ENCODE peak calls at places on chromosomes 12 and 14, in nine cellular contexts. V, L, E, D, H, B, R, K and F are unnamed samples.
A peak's percentile ranks its signal among the peaks of the same experiment; 100 is the strongest.

GRCh38 chr12:64665506-64665905 is 55.2 kb downstream of the RASSF3 start:
- DNase-seq in V (no peak), L (no peak), E (no peak), D (peak; percentile 80), H (no peak), B (peak; percentile 68), R (no peak), K (no peak), F (no peak)

GRCh38 chr14:103839569-103839968 is 7.8 kb downstream of the PPP1R13B start:
- DNase-seq in V (no peak), L (no peak), E (no peak), D (no peak), H (no peak), B (no peak), R (no peak), K (no peak), F (no peak)

GRCh38 chr14:104742586-104743455 is 10.1 kb upstream of the SIVA1 start:
- DNase-seq in V (no peak), L (no peak), E (no peak), D (no peak), H (no peak), B (no peak), R (no peak), K (no peak), F (no peak)

GRCh38 chr12:115257791-115258190 is 573.8 kb upstream of the TBX3 start:
- DNase-seq in V (no peak), L (no peak), E (no peak), D (no peak), H (no peak), B (no peak), R (no peak), K (no peak), F (peak; percentile 95)

GRCh38 chr14:39366460-39367386 is 65.5 kb downstream of the FBXO33 start:
- DNase-seq in V (no peak), L (no peak), E (no peak), D (peak; percentile 55), H (no peak), B (no peak), R (no peak), K (no peak), F (no peak)

GRCh38 chr12:113867258-113867657 is 98.9 kb downstream of the RBM19 start:
- DNase-seq in V (no peak), L (no peak), E (peak; percentile 20), D (peak; percentile 86), H (no peak), B (no peak), R (no peak), K (no peak), F (no peak)

GRCh38 chr14:60490270-60490669 is 4.4 kb upstream of the C14orf39 start:
- DNase-seq in V (no peak), L (no peak), E (no peak), D (no peak), H (no peak), B (no peak), R (no peak), K (no peak), F (no peak)

GRCh38 chr12:124804011-124804621 is 59.5 kb downstream of the SCARB1 start:
- DNase-seq in V (no peak), L (peak; percentile 82), E (peak; percentile 44), D (peak; percentile 84), H (peak; percentile 67), B (peak; percentile 24), R (no peak), K (no peak), F (no peak)

GRCh38 chr14:24053548-24054323 is 1.9 kb downstream of the CARMIL3 start:
- DNase-seq in V (no peak), L (no peak), E (no peak), D (peak; percentile 40), H (no peak), B (no peak), R (no peak), K (no peak), F (no peak)

GRCh38 chr14:75456069-75457023 is 28.5 kb downstream of the JDP2 start:
- DNase-seq in V (no peak), L (no peak), E (no peak), D (peak; percentile 42), H (no peak), B (no peak), R (no peak), K (no peak), F (no peak)

GRCh38 chr12:6825398-6826124 is 2.6 kb upstream of the P3H3 start:
- DNase-seq in V (peak; percentile 77), L (peak; percentile 75), E (peak; percentile 92), D (peak; percentile 98), H (peak; percentile 85), B (peak; percentile 87), R (peak; percentile 73), K (peak; percentile 87), F (peak; percentile 54)

GRCh38 chr12:40314927-40315326 is 90.1 kb downstream of the LRRK2 start:
- DNase-seq in V (no peak), L (no peak), E (no peak), D (no peak), H (no peak), B (no peak), R (no peak), K (no peak), F (no peak)

GRCh38 chr12:16062611-16063010 is 151.5 kb downstream of the DERA start:
- DNase-seq in V (no peak), L (no peak), E (no peak), D (no peak), H (no peak), B (no peak), R (no peak), K (no peak), F (no peak)

GRCh38 chr14:44589180-44589579 is 82.1 kb upstream of the FSCB start:
- DNase-seq in V (no peak), L (no peak), E (no peak), D (no peak), H (no peak), B (no peak), R (no peak), K (no peak), F (peak; percentile 11)

GRCh38 chr12:1355396-1355795 is 239.0 kb downstream of the FBXL14 start:
- DNase-seq in V (no peak), L (no peak), E (no peak), D (no peak), H (no peak), B (no peak), R (no peak), K (no peak), F (no peak)

GRCh38 chr14:75535164-75535898 is 13.1 kb downstream of the BATF start:
- DNase-seq in V (no peak), L (no peak), E (no peak), D (no peak), H (no peak), B (no peak), R (no peak), K (no peak), F (no peak)

DNA sequence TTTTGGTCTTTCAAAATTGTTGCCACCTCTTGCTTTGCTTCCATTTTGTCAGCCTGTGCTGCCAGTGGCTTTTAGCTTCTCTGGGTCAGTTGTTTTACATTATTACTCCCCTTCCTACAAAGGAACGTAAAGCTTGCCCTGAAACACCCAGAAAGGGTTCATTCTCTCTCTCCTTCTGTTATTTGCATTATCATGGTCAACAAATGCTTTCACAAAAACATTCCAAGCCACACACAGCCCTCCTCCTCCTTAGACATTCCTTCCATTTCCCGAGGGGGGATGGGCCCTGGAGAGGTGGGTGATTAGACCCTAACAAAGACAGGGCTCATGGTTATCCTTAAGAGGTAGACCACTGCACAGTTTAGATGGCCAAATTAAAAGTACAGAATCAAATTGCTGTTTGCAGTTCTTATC is 60.4 kb upstream of the SINHCAF start:
- DNase-seq in V (no peak), L (no peak), E (no peak), D (peak; percentile 94), H (no peak), B (no peak), R (no peak), K (no peak), F (no peak)
- H3K4me1 ChIP-seq in V (no peaks in the 10 kb centered on the region), L (no peaks in the 10 kb centered on the region), E (no peaks in the 10 kb centered on the region), D (peaks cover 16% of the 10 kb centered on the region), H (no peaks in the 10 kb centered on the region), B (no peaks in the 10 kb centered on the region), R (no peaks in the 10 kb centered on the region), K (no peaks in the 10 kb centered on the region), F (peaks cover 10% of the 10 kb centered on the region)

GRCh38 chr14:26389646-26390508 is 208.0 kb downstream of the NOVA1 start:
- DNase-seq in V (no peak), L (no peak), E (peak; percentile 9), D (no peak), H (peak; percentile 94), B (no peak), R (no peak), K (no peak), F (no peak)

GRCh38 chr14:26398616-26399015 is 199.2 kb downstream of the NOVA1 start:
- DNase-seq in V (no peak), L (no peak), E (no peak), D (no peak), H (no peak), B (no peak), R (no peak), K (no peak), F (no peak)

GRCh38 chr14:26395726-26396125 is 202.1 kb downstream of the NOVA1 start:
- DNase-seq in V (no peak), L (no peak), E (no peak), D (no peak), H (no peak), B (no peak), R (no peak), K (no peak), F (no peak)

GRCh38 chr14:26392498-26392897 is 205.3 kb downstream of the NOVA1 start:
- DNase-seq in V (no peak), L (no peak), E (no peak), D (no peak), H (no peak), B (no peak), R (no peak), K (no peak), F (no peak)

GRCh38 chr14:26394114-26394855 is 203.5 kb downstream of the NOVA1 start:
- DNase-seq in V (no peak), L (no peak), E (no peak), D (peak; percentile 62), H (peak; percentile 33), B (peak; percentile 19), R (no peak), K (no peak), F (peak; percentile 28)
- TF ChIP-seq CTCF in V (peak; percentile 34), L (no peak), E (peak; percentile 53), D (peak; percentile 66), H (peak; percentile 55), B (no peak), R (peak; percentile 26), K (peak; percentile 48), F (peak; percentile 41)

GRCh38 chr12:116454076-116454475 is 105.1 kb upstream of the MAP1LC3B2 start:
- DNase-seq in V (no peak), L (no peak), E (no peak), D (no peak), H (no peak), B (no peak), R (no peak), K (no peak), F (no peak)
- H3K27ac ChIP-seq in V (no peak overlapping the region), L (no peak overlapping the region), E (peak overlapping the region; percentile 91), D (no peak overlapping the region), H (no peak overlapping the region), B (no peak overlapping the region), R (peak overlapping the region; percentile 87), K (no peak overlapping the region), F (peak overlapping the region; percentile 96)

GRCh38 chr12:24071842-24072241 is 122.4 kb upstream of the SOX5 start:
- DNase-seq in V (no peak), L (no peak), E (no peak), D (no peak), H (no peak), B (no peak), R (no peak), K (no peak), F (no peak)
- H3K4me1 ChIP-seq in V (no peaks in the 10 kb centered on the region), L (no peaks in the 10 kb centered on the region), E (peaks cover 13% of the 10 kb centered on the region), D (peaks cover 6% of the 10 kb centered on the region), H (peaks cover 25% of the 10 kb centered on the region), B (peaks cover 3% of the 10 kb centered on the region), R (peaks cover 3% of the 10 kb centered on the region), K (no peaks in the 10 kb centered on the region), F (no peaks in the 10 kb centered on the region)

GRCh38 chr14:20836668-20837338 is 34.2 kb upstream of the RNASE1 start:
- DNase-seq in V (no peak), L (no peak), E (peak; percentile 60), D (peak; percentile 79), H (peak; percentile 63), B (peak; percentile 47), R (no peak), K (no peak), F (no peak)
- TF ChIP-seq CTCF in V (no peak), L (peak; percentile 38), E (peak; percentile 49), D (peak; percentile 80), H (peak; percentile 60), B (peak; percentile 42), R (peak; percentile 51), K (peak; percentile 50), F (peak; percentile 52)